ENCODE peak calls at places on chromosomes 2 and 18, in four cellular contexts. H, S, X and I are unnamed samples.

GRCh38 chr18:76838182-76838581 is 15.8 kb downstream of the ZNF236 start:
- DNase-seq in H (no peak), S (no peak), X (peak), I (no peak)

GRCh38 chr18:55449412-55450140 is 138.4 kb downstream of the TCF4 start:
- DNase-seq in H (no peak), S (no peak), X (no peak), I (no peak)

GRCh38 chr18:70420151-70420898 is 131.5 kb downstream of the SOCS6 start:
- DNase-seq in H (no peak), S (peak), X (peak), I (peak)

GRCh38 chr2:43224131-43224570 is 2.3 kb downstream of the ZFP36L2 start:
- DNase-seq in H (no peak), S (peak), X (peak), I (peak)

GRCh38 chr2:27582129-27582694 is 630 bp upstream of the ZNF512 start:
- DNase-seq in H (no peak), S (no peak), X (no peak), I (peak)

GRCh38 chr2:30480703-30481322 is 33.8 kb downstream of the LCLAT1 start:
- DNase-seq in H (no peak), S (no peak), X (no peak), I (no peak)

GRCh38 chr2:134250840-134251461 is 2.9 kb upstream of the MGAT5 start:
- DNase-seq in H (no peak), S (no peak), X (no peak), I (peak)

GRCh38 chr2:232937278-232937906 is 67.3 kb downstream of the SNORC start:
- DNase-seq in H (no peak), S (peak), X (peak), I (peak)

GRCh38 chr2:42792087-42792582 is 248 bp downstream of the HAAO start:
- DNase-seq in H (no peak), S (no peak), X (no peak), I (peak)

GRCh38 chr2:152200562-152201465 is 25.3 kb upstream of the STAM2 start:
- DNase-seq in H (peak), S (peak), X (peak), I (peak)

GRCh38 chr2:120736202-120736954 is 710 bp downstream of the GLI2 start:
- DNase-seq in H (no peak), S (peak), X (no peak), I (no peak)

GRCh38 chr2:115481842-115482241 is 1039.4 kb downstream of the DPP10 start:
- DNase-seq in H (no peak), S (no peak), X (no peak), I (no peak)

GRCh38 chr2:36357506-36358316 is 2.1 kb downstream of the CRIM1 start:
- DNase-seq in H (peak), S (peak), X (peak), I (peak)

GRCh38 chr2:74860521-74860920 is 26.6 kb downstream of the HK2 start:
- DNase-seq in H (no peak), S (no peak), X (no peak), I (no peak)

GRCh38 chr18:62486290-62486964 is 36.4 kb upstream of the ZCCHC2 start:
- DNase-seq in H (peak), S (peak), X (peak), I (peak)

GRCh38 chr18:38526922-38527321 is 961.3 kb upstream of the CELF4 start:
- DNase-seq in H (no peak), S (no peak), X (no peak), I (no peak)

GRCh38 chr2:48508461-48509124 is 21.4 kb upstream of the STON1 start:
- DNase-seq in H (no peak), S (no peak), X (peak), I (peak)

GRCh38 chr2:120825370-120826259 is 89.9 kb downstream of the GLI2 start:
- DNase-seq in H (no peak), S (no peak), X (no peak), I (no peak)

GRCh38 chr2:233811087-233811486 is 33.0 kb downstream of the MROH2A start:
- DNase-seq in H (no peak), S (no peak), X (no peak), I (no peak)

GRCh38 chr2:54598347-54599325 is 124.8 kb upstream of the EML6 start:
- DNase-seq in H (no peak), S (no peak), X (no peak), I (no peak)

GRCh38 chr2:235922851-235923250 is 245.3 kb downstream of the GBX2 start:
- DNase-seq in H (no peak), S (no peak), X (no peak), I (no peak)

GRCh38 chr2:230326453-230327417 is at the start of gene SP140L:
- DNase-seq in H (peak), S (peak), X (peak), I (peak)

GRCh38 chr2:183740241-183740640 is 616.0 kb downstream of the NUP35 start:
- DNase-seq in H (no peak), S (no peak), X (no peak), I (no peak)
- H3K4me3 ChIP-seq in H (no peak), S (no peak), X (no peak), I (no peak)

GRCh38 chr2:108626993-108627392 is 92.3 kb upstream of the RANBP2 start:
- DNase-seq in H (no peak), S (no peak), X (no peak), I (no peak)

GRCh38 chr2:108623616-108624015 is 89.3 kb downstream of the LIMS1 start:
- DNase-seq in H (no peak), S (no peak), X (no peak), I (no peak)

GRCh38 chr2:108625186-108625827 is 91.0 kb downstream of the LIMS1 start:
- DNase-seq in H (no peak), S (no peak), X (no peak), I (peak)

GRCh38 chr2:108627911-108628567 is 91.2 kb upstream of the RANBP2 start:
- DNase-seq in H (no peak), S (no peak), X (no peak), I (no peak)

DNA sequence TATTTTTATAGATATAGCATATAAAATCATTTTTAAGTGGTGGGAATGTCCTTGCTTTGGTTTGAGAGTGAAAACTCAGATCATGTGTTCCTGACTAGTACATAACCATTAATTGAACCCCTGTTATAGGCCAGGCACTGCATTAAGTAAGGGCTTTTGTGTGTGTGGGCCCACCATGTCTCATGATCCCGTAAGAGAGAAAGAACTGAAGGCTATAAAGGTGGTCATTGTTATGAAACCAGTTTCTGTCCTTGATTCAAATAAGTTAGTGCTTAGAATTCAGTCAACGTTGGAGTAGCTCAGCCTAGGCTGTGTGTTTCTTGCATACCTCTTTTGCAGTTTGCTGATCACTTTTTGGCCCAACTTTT is 91.5 kb downstream of the LIMS1 start:
- DNase-seq in H (no peak), S (no peak), X (no peak), I (no peak)
- TF ChIP-seq CTCF in H (no peak), S (no peak), X (no peak), I (no peak)

GRCh38 chr2:62014102-62014501 is 108.6 kb downstream of the COMMD1 start:
- DNase-seq in H (no peak), S (peak), X (peak), I (peak)
- TF ChIP-seq MAX in H (no peak), S (no peak), X (no peak), I (no peak)

GRCh38 chr2:85774126-85774978 is 20.6 kb downstream of the ATOH8 start:
- DNase-seq in H (no peak), S (no peak), X (no peak), I (no peak)

GRCh38 chr2:85773692-85774091 is 19.9 kb downstream of the ATOH8 start:
- DNase-seq in H (no peak), S (no peak), X (no peak), I (no peak)

GRCh38 chr2:85772019-85772745 is 18.4 kb downstream of the ATOH8 start:
- DNase-seq in H (peak), S (peak), X (peak), I (no peak)

GRCh38 chr2:85771486-85771885 is 17.7 kb downstream of the ATOH8 start:
- DNase-seq in H (no peak), S (no peak), X (no peak), I (no peak)

DNA sequence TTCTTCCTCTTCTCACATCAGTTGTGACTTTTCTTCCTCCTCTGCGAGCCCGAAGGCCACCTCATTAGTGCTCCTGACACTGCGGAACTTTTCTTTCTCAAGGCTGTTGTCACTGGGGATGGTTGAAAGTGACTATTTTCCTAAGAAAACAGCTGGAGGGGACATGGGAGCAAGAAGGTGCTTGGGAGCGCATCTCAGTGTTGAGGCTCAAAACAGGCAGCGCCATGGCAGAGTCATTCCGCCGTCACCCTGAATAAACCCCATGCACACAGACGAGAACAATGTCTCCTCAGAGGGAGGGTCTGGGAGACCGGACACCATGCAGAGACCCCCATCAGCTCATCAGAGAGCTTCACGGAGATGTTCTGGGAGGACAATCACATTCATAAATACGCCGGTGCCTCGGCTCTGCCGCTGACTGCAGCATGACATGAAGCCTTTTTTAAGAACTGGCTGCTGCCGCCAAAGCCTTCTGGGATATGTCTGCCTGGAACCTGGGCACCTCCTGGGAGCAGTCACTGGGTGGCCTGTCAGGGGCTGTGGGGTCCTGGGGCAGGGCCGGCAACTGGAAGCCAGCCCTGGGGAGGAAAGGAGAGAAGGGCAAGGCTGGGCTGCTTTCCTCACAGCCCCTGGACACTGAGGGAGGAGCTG is 19.2 kb downstream of the ATOH8 start:
- DNase-seq in H (no peak), S (no peak), X (no peak), I (no peak)
- H3K4me3 ChIP-seq in H (peak), S (peak), X (peak), I (no peak)